ENCODE peak calls at places on chromosomes 5 and 9, in ten cellular contexts. J is esophagus squamous epithelium; O is right atrium auricular region; N is H7; T is bronchial epithelial cell; Y is CD8-positive, alpha-beta T cell; A is small intestine; Z is esophagus muscularis mucosa; I is breast epithelium; C is upper lobe of right lung. S is an unnamed sample. For H3K27me3 and H3K36me3, the result is how much of the 10 kb centered on the place peaks cover.

GRCh38 chr5:37667846-37668245 is 172.0 kb downstream of the GDNF start:
- DNase-seq in J (no peak), O (no peak), N (no peak), T (no peak), Y (no peak), A (no peak), Z (no peak), I (no peak), C (no peak), S (no peak)

GRCh38 chr5:30100148-30100547 is 1093.3 kb upstream of the CDH6 start:
- DNase-seq in J (no peak), O (no peak), N (no peak), T (no peak), Y (no peak), A (no peak), Z (no peak), I (no peak), C (no peak), S (no peak)

GRCh38 chr9:109012009-109012875 is 1.1 kb downstream of the CTNNAL1 start:
- DNase-seq in J (no peak), O (peak), N (no peak), T (peak), Y (peak), A (peak), Z (no peak), I (peak), C (peak), S (peak)

GRCh38 chr5:56659991-56660390 is 155.4 kb upstream of the MAP3K1 start:
- DNase-seq in J (no peak), O (no peak), N (no peak), T (no peak), Y (no peak), A (no peak), Z (no peak), I (no peak), C (no peak), S (no peak)

GRCh38 chr5:32753765-32754164 is 42.6 kb downstream of the NPR3 start:
- DNase-seq in J (no peak), O (no peak), N (no peak), T (no peak), Y (no peak), A (no peak), Z (no peak), I (no peak), C (no peak), S (no peak)

GRCh38 chr5:102815560-102816324 is 60.6 kb downstream of the PAM start:
- DNase-seq in J (no peak), O (no peak), N (no peak), T (no peak), Y (no peak), A (no peak), Z (no peak), I (no peak), C (no peak), S (no peak)

GRCh38 chr9:33130501-33130900 is 36.6 kb downstream of the B4GALT1 start:
- DNase-seq in J (no peak), O (no peak), N (peak), T (peak), Y (no peak), A (peak), Z (no peak), I (no peak), C (no peak), S (peak)

GRCh38 chr5:79929095-79929494 is 62.0 kb downstream of the MTX3 start:
- DNase-seq in J (no peak), O (no peak), N (no peak), T (no peak), Y (no peak), A (no peak), Z (no peak), I (no peak), C (no peak), S (no peak)

GRCh38 chr5:35838370-35839042 is 18.2 kb upstream of the IL7R start:
- DNase-seq in J (no peak), O (no peak), N (no peak), T (no peak), Y (no peak), A (no peak), Z (no peak), I (no peak), C (no peak), S (no peak)

GRCh38 chr5:138601444-138601843 is 26.2 kb upstream of the HSPA9 start:
- DNase-seq in J (no peak), O (no peak), N (no peak), T (peak), Y (no peak), A (peak), Z (no peak), I (no peak), C (no peak), S (peak)

GRCh38 chr9:124894741-124895170 is 32.8 kb downstream of the ARPC5L start:
- DNase-seq in J (no peak), O (no peak), N (peak), T (peak), Y (no peak), A (peak), Z (no peak), I (no peak), C (no peak), S (no peak)

GRCh38 chr5:107505763-107506534 is 164.8 kb downstream of the EFNA5 start:
- DNase-seq in J (no peak), O (no peak), N (no peak), T (no peak), Y (no peak), A (peak), Z (no peak), I (no peak), C (no peak), S (no peak)

GRCh38 chr5:111685969-111686368 is 71.0 kb downstream of the NREP start:
- DNase-seq in J (no peak), O (no peak), N (peak), T (no peak), Y (no peak), A (no peak), Z (no peak), I (no peak), C (no peak), S (no peak)

GRCh38 chr5:132465095-132465707 is 25.4 kb downstream of the IRF1 start:
- DNase-seq in J (no peak), O (no peak), N (no peak), T (no peak), Y (no peak), A (peak), Z (no peak), I (no peak), C (peak), S (no peak)

GRCh38 chr5:43034591-43034968 is 5.5 kb downstream of the ANXA2R start:
- DNase-seq in J (no peak), O (no peak), N (no peak), T (no peak), Y (no peak), A (no peak), Z (no peak), I (no peak), C (no peak), S (no peak)

GRCh38 chr5:136810198-136810823 is 445.0 kb upstream of the TRPC7 start:
- DNase-seq in J (no peak), O (no peak), N (no peak), T (peak), Y (no peak), A (no peak), Z (no peak), I (no peak), C (no peak), S (peak)

GRCh38 chr9:18473551-18474279 is at the start of gene ADAMTSL1:
- DNase-seq in J (no peak), O (no peak), N (peak), T (no peak), Y (no peak), A (peak), Z (no peak), I (no peak), C (no peak), S (peak)

GRCh38 chr5:78638423-78638822 is 10.1 kb downstream of the LHFPL2 start:
- DNase-seq in J (peak), O (peak), N (no peak), T (peak), Y (no peak), A (peak), Z (no peak), I (peak), C (no peak), S (peak)

GRCh38 chr5:173451031-173451430 is 122.8 kb upstream of the STC2 start:
- DNase-seq in J (no peak), O (no peak), N (peak), T (no peak), Y (no peak), A (no peak), Z (no peak), I (no peak), C (no peak), S (no peak)

GRCh38 chr5:145829708-145830361 is 5.3 kb downstream of the PRELID2 start:
- DNase-seq in J (no peak), O (no peak), N (no peak), T (no peak), Y (no peak), A (peak), Z (no peak), I (no peak), C (no peak), S (no peak)

GRCh38 chr5:40502045-40502444 is 177.7 kb upstream of the PTGER4 start:
- DNase-seq in J (no peak), O (no peak), N (no peak), T (no peak), Y (no peak), A (peak), Z (no peak), I (no peak), C (no peak), S (no peak)

GRCh38 chr5:40499514-40500273 is 180.0 kb upstream of the PTGER4 start:
- DNase-seq in J (no peak), O (no peak), N (no peak), T (no peak), Y (no peak), A (peak), Z (no peak), I (no peak), C (no peak), S (no peak)

GRCh38 chr5:40503438-40503837 is 176.3 kb upstream of the PTGER4 start:
- DNase-seq in J (no peak), O (no peak), N (no peak), T (no peak), Y (no peak), A (no peak), Z (no peak), I (no peak), C (no peak), S (no peak)

GRCh38 chr5:40505031-40505430 is 174.7 kb upstream of the PTGER4 start:
- DNase-seq in J (no peak), O (no peak), N (no peak), T (no peak), Y (no peak), A (no peak), Z (no peak), I (no peak), C (no peak), S (no peak)

GRCh38 chr5:40502736-40503135 is 177.0 kb upstream of the PTGER4 start:
- DNase-seq in J (no peak), O (no peak), N (no peak), T (no peak), Y (no peak), A (no peak), Z (no peak), I (no peak), C (no peak), S (no peak)
- H3K27me3 ChIP-seq in J (under half), O (under half), N (under half), T (under half), Y (under half), A (under half), Z (under half), I (under half), C (under half), S (under half)

GRCh38 chr9:76591256-76591950 is 132.4 kb downstream of the GCNT1 start:
- DNase-seq in J (no peak), O (no peak), N (no peak), T (no peak), Y (no peak), A (no peak), Z (no peak), I (no peak), C (no peak), S (no peak)

GRCh38 chr9:76595645-76596044 is 136.7 kb downstream of the GCNT1 start:
- DNase-seq in J (no peak), O (no peak), N (no peak), T (no peak), Y (no peak), A (no peak), Z (no peak), I (no peak), C (no peak), S (no peak)

GRCh38 chr9:76592105-76593010 is 133.4 kb downstream of the GCNT1 start:
- DNase-seq in J (no peak), O (no peak), N (peak), T (no peak), Y (no peak), A (no peak), Z (no peak), I (no peak), C (no peak), S (no peak)

GRCh38 chr9:76593011-76593347 is 134.0 kb downstream of the GCNT1 start:
- DNase-seq in J (no peak), O (no peak), N (no peak), T (no peak), Y (no peak), A (no peak), Z (no peak), I (no peak), C (no peak), S (no peak)

GRCh38 chr9:76594764-76595410 is 135.9 kb downstream of the GCNT1 start:
- DNase-seq in J (no peak), O (no peak), N (no peak), T (no peak), Y (no peak), A (no peak), Z (no peak), I (no peak), C (no peak), S (no peak)
- H3K4me3 ChIP-seq in J (no peak), O (no peak), N (no peak), T (no peak), Y (no peak), A (no peak), Z (no peak), I (no peak), C (no peak), S (no peak)

GRCh38 chr9:113166039-113166438 is 15.2 kb downstream of the SLC31A2 start:
- DNase-seq in J (no peak), O (no peak), N (no peak), T (no peak), Y (no peak), A (no peak), Z (no peak), I (no peak), C (no peak), S (no peak)

GRCh38 chr9:113160571-113160970 is 9.8 kb downstream of the SLC31A2 start:
- DNase-seq in J (no peak), O (no peak), N (peak), T (peak), Y (no peak), A (no peak), Z (no peak), I (no peak), C (no peak), S (no peak)

GRCh38 chr9:113168809-113169208 is 18.0 kb downstream of the SLC31A2 start:
- DNase-seq in J (no peak), O (no peak), N (no peak), T (no peak), Y (no peak), A (no peak), Z (no peak), I (no peak), C (no peak), S (no peak)

DNA sequence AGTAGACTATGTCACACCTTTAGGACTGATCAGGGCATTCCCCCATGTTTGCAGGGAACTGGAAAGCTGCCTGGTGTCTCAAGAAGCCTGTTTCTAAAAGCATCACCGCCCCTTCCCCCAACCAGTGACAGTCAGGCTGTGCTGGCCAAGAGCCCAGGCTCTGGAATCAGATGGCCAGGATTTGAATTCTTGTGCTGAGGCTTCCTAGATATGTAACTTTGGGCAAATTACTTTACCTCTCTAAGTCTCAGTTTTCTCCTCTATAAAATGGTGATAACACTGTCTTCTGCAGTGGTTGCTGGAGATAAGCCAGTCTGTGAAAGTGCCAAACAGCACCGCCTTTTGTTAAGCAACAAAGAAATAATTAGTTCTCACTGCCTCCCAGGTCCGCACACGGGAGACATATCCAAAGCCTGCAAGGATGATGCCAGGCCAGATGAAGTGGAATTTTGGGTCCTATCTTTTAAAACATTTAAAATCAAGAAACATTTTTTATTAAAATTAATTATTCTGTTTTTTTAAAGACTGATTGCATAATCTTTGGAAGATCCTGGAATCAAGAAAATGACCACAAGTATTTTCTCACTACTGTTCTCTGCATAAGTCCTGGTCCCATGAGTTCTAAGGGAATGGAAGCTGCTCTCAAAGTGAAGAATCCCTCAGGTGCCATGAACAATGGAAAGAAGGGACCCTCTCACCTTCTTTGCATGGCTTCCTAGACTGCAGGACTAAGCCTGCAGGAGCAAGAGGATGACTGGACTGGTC is 13.9 kb downstream of the SLC31A2 start:
- DNase-seq in J (no peak), O (no peak), N (no peak), T (no peak), Y (no peak), A (no peak), Z (no peak), I (no peak), C (no peak), S (no peak)
- H3K36me3 ChIP-seq in J (under half), O (half or more), N (under half), T (under half), Y (under half), A (under half), Z (half or more), I (under half), C (half or more), S (half or more)

DNA sequence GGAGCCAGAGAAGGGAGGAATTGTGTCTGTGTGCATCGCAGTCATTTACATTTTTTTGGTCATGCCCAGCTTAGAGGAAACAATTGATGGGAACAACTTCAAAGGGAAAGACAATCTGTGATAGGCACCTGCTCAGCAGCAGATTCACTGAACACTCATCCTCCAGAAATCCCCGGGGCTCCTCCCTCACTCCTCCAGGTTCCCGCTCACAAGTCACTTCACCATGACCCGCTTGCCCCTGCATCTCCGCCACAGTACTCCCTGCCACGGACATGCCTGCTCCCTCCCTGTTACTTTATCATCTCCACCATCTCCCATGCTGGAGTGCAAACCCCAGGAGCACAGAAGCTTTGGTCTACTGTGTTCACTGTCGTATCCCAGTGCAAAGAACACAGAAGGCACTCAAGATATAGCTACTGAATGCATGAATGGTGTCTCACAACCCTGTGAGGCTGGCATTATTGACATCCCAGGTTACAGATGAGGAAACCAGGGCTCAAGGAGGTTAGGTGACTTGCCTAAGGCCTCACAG is 16.2 kb downstream of the LHX6 start:
- DNase-seq in J (no peak), O (no peak), N (no peak), T (no peak), Y (no peak), A (no peak), Z (no peak), I (no peak), C (peak), S (no peak)
- H3K27me3 ChIP-seq in J (under half), O (under half), N (half or more), T (under half), Y (under half), A (under half), Z (half or more), I (half or more), C (half or more), S (under half)

S was measured in MG63.